ENCODE peak calls at places on chromosomes 1 and 21, in ten cellular contexts. J is midbrain, W is SK-MEL-5, K is CD14-positive monocyte, E is hepatocyte, R is dermis microvascular lymphatic vessel endothelial cell, B is astrocyte of the cerebellum, X is myocyte, Z is kidney tubule cell, T is NCI-H510A treated with DMSO at 0.1 percent for 48 hours. H is an unnamed sample.

GRCh38 chr21:17514124-17514481 is 1.3 kb downstream of the CXADR start:
- DNase-seq in J (no peak), W (peak; percentile 8), K (no peak), E (peak; percentile 24), R (peak; percentile 74), B (no peak), X (no peak), Z (peak; percentile 68), T (no peak), H (no peak)

GRCh38 chr21:16534408-16535099 is 804.8 kb downstream of the USP25 start:
- DNase-seq in J (peak; percentile 81), W (peak; percentile 51), K (no peak), E (peak; percentile 14), R (peak; percentile 81), B (peak; percentile 77), X (peak; percentile 84), Z (peak; percentile 29), T (no peak), H (no peak)

GRCh38 chr21:14900058-14900457 is 164.7 kb downstream of the NRIP1 start:
- DNase-seq in J (no peak), W (no peak), K (no peak), E (no peak), R (no peak), B (no peak), X (peak; percentile 64), Z (peak; percentile 95), T (no peak), H (no peak)

GRCh38 chr1:235027862-235028250 is 100.8 kb downstream of the TOMM20 start:
- DNase-seq in J (no peak), W (no peak), K (no peak), E (no peak), R (no peak), B (no peak), X (no peak), Z (no peak), T (no peak), H (no peak)

GRCh38 chr1:64865105-64865757 is 101.1 kb downstream of the JAK1 start:
- DNase-seq in J (no peak), W (no peak), K (no peak), E (no peak), R (no peak), B (no peak), X (no peak), Z (no peak), T (no peak), H (no peak)

GRCh38 chr1:93346472-93346991 is 825 bp downstream of the DR1 start:
- DNase-seq in J (peak; percentile 45), W (peak; percentile 28), K (no peak), E (peak; percentile 39), R (no peak), B (no peak), X (peak; percentile 35), Z (peak; percentile 33), T (peak; percentile 39), H (peak; percentile 14)

GRCh38 chr1:216983823-216984222 is 260.6 kb upstream of the ESRRG start:
- DNase-seq in J (no peak), W (no peak), K (no peak), E (no peak), R (no peak), B (no peak), X (peak; percentile 21), Z (no peak), T (no peak), H (no peak)

GRCh38 chr1:55927934-55928333 is 651.4 kb downstream of the PLPP3 start:
- DNase-seq in J (no peak), W (no peak), K (no peak), E (no peak), R (no peak), B (no peak), X (no peak), Z (no peak), T (no peak), H (no peak)

GRCh38 chr1:168102482-168102881 is 34.2 kb downstream of the GPR161 start:
- DNase-seq in J (no peak), W (no peak), K (no peak), E (no peak), R (no peak), B (no peak), X (no peak), Z (no peak), T (no peak), H (no peak)

GRCh38 chr1:157624471-157624870 is 26.6 kb upstream of the FCRL4 start:
- DNase-seq in J (no peak), W (no peak), K (no peak), E (no peak), R (no peak), B (no peak), X (no peak), Z (peak; percentile 11), T (no peak), H (no peak)

H was measured in T follicular helper cell.